ENCODE peak calls at places on chromosomes 13 and 19, in eight cellular contexts. A is thoracic aorta; K is adipocyte; U is fibroblast of lung; V is transverse colon; J is spleen; H is CD8-positive, alpha-beta memory T cell; E is heart left ventricle. N is an unnamed sample.

GRCh38 chr19:34274827-34275625 is 20.7 kb downstream of the GARRE1 start:
- DNase-seq in A (no peak), K (peak; percentile 87), U (peak; percentile 97), V (no peak), J (no peak), H (no peak), E (no peak), N (no peak)

GRCh38 chr13:99659234-99659633 is 158.0 kb downstream of the TM9SF2 start:
- DNase-seq in A (no peak), K (no peak), U (no peak), V (no peak), J (no peak), H (no peak), E (no peak), N (no peak)

GRCh38 chr19:18807861-18808331 is 16.8 kb upstream of the COMP start:
- DNase-seq in A (no peak), K (no peak), U (no peak), V (no peak), J (no peak), H (no peak), E (no peak), N (no peak)

GRCh38 chr13:40476175-40476958 is 190.1 kb downstream of the FOXO1 start:
- DNase-seq in A (no peak), K (peak; percentile 1), U (peak; percentile 86), V (no peak), J (no peak), H (no peak), E (no peak), N (peak; percentile 69)

GRCh38 chr19:55585658-55586339 is 5.2 kb upstream of the ZNF579 start:
- DNase-seq in A (no peak), K (peak; percentile 75), U (peak; percentile 82), V (peak; percentile 71), J (peak; percentile 89), H (no peak), E (peak; percentile 91), N (peak; percentile 84)

GRCh38 chr19:4120531-4120930 is 3.4 kb downstream of the MAP2K2 start:
- DNase-seq in A (no peak), K (peak; percentile 30), U (peak; percentile 70), V (no peak), J (no peak), H (no peak), E (no peak), N (no peak)

GRCh38 chr13:60425332-60425731 is 28.3 kb downstream of the TDRD3 start:
- DNase-seq in A (no peak), K (no peak), U (no peak), V (no peak), J (no peak), H (no peak), E (no peak), N (no peak)

GRCh38 chr19:51460164-51460992 is 2.1 kb upstream of the SIGLEC8 start:
- DNase-seq in A (no peak), K (peak; percentile 7), U (no peak), V (no peak), J (peak; percentile 61), H (no peak), E (no peak), N (peak; percentile 51)

DNA sequence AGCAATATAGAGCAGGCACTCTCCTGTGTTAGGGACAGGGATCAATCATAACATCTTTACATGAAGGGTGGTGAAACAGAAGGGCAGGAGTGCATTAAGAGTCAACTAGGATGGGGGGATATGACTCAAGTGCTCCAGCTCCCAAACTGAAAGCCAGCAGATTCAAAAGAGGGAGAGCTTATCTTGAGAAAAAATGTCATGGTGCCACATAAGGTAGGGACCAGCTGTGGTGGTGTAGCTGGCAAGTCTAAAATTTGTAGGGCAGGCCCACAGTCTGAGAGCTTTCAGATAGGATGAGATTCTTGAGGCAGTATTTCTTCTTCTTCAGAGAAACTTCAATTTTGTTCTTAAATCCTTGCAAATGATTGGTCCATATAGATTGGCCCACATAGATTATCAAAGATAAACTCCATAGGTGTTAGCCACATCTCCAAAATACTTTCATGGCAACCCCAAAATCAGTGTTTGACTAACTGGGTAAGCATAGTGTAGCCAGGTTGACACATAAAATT is 19.1 kb downstream of the DNAJC15 start:
- DNase-seq in A (no peak), K (no peak), U (no peak), V (no peak), J (no peak), H (no peak), E (no peak), N (no peak)
- H3K4me1 ChIP-seq in A (peaks cover 18% of the 10 kb centered on the region), K (peaks cover 32% of the 10 kb centered on the region), U (no peaks in the 10 kb centered on the region), V (peaks cover 9% of the 10 kb centered on the region), J (peaks cover 18% of the 10 kb centered on the region), H (peaks cover 25% of the 10 kb centered on the region), E (peaks cover 53% of the 10 kb centered on the region), N (no peaks in the 10 kb centered on the region)

GRCh38 chr19:10517361-10517759 is at the start of gene S1PR5:
- DNase-seq in A (no peak), K (peak; percentile 76), U (no peak), V (no peak), J (no peak), H (no peak), E (peak; percentile 38), N (no peak)
- H3K4me3 ChIP-seq in A (peak within 1 kb of the TSS; percentile 69), K (peak within 1 kb of the TSS; percentile 66), U (no peak within 1 kb of the TSS), V (no peak within 1 kb of the TSS), J (peak within 1 kb of the TSS; percentile 49), H (peak within 1 kb of the TSS; percentile 67), E (peak within 1 kb of the TSS; percentile 34), N (peak within 1 kb of the TSS; percentile 31)

GRCh38 chr13:30375436-30375835 is 46.9 kb upstream of the UBE2L5 start:
- DNase-seq in A (no peak), K (no peak), U (no peak), V (no peak), J (no peak), H (no peak), E (no peak), N (no peak)

GRCh38 chr13:30381049-30381448 is 41.2 kb upstream of the UBE2L5 start:
- DNase-seq in A (no peak), K (no peak), U (no peak), V (no peak), J (no peak), H (no peak), E (no peak), N (peak; percentile 7)

GRCh38 chr13:30376426-30377311 is 45.6 kb upstream of the UBE2L5 start:
- DNase-seq in A (no peak), K (no peak), U (no peak), V (peak; percentile 67), J (peak; percentile 91), H (peak; percentile 50), E (no peak), N (no peak)

GRCh38 chr13:30373727-30374126 is 48.6 kb upstream of the UBE2L5 start:
- DNase-seq in A (no peak), K (no peak), U (no peak), V (peak; percentile 66), J (peak; percentile 88), H (no peak), E (no peak), N (no peak)

DNA sequence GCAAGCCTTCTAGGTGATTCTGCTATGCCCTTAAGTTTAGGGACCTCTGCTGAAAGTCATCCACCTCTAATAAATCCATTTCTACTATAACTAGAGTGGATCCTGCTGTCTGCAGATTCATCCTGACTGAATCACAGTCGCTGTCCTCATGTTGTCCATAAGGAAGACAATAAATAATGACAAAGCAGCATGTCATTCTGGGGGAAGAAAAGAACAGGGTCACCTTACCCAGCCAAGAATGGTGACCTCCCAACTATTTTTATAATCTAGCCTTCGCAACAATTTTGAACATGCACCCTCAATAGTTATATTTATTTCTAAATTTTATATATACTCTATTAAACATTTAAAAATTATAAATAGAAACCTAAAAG is 45.0 kb upstream of the UBE2L5 start:
- DNase-seq in A (no peak), K (no peak), U (no peak), V (no peak), J (no peak), H (no peak), E (no peak), N (no peak)
- H3K4me1 ChIP-seq in A (no peaks in the 10 kb centered on the region), K (peaks cover 3% of the 10 kb centered on the region), U (no peaks in the 10 kb centered on the region), V (no peaks in the 10 kb centered on the region), J (peaks cover 42% of the 10 kb centered on the region), H (peaks cover 81% of the 10 kb centered on the region), E (no peaks in the 10 kb centered on the region), N (no peaks in the 10 kb centered on the region)

GRCh38 chr13:110812111-110812868 is 98.8 kb downstream of the ING1 start:
- DNase-seq in A (no peak), K (peak; percentile 36), U (peak; percentile 25), V (no peak), J (no peak), H (no peak), E (no peak), N (no peak)
- H3K4me3 ChIP-seq in A (peak overlapping the region; percentile 60), K (peak overlapping the region; percentile 74), U (peak overlapping the region; percentile 28), V (no peak overlapping the region), J (peak overlapping the region; percentile 13), H (no peak overlapping the region), E (peak overlapping the region; percentile 20), N (peak overlapping the region; percentile 46)

GRCh38 chr19:41994994-41995958 is 1.2 kb upstream of the ATP1A3 start:
- DNase-seq in A (no peak), K (no peak), U (no peak), V (no peak), J (no peak), H (no peak), E (no peak), N (no peak)
- H3K4me1 ChIP-seq in A (peaks cover 19% of the 10 kb centered on the region), K (peaks cover 4% of the 10 kb centered on the region), U (no peaks in the 10 kb centered on the region), V (peaks cover 5% of the 10 kb centered on the region), J (peaks cover 16% of the 10 kb centered on the region), H (peaks cover 22% of the 10 kb centered on the region), E (peaks cover 22% of the 10 kb centered on the region), N (peaks cover 6% of the 10 kb centered on the region)